ENCODE peak calls at places on chromosomes 12 and 14, in seven cellular contexts. G is GM19239, N is IMR-90, Q is GM20000, O is caudate nucleus, U is cardiac muscle cell, A is retina. B is an unnamed sample.

GRCh38 chr14:25055998-25056687 is 6.2 kb upstream of the STXBP6 start:
- DNase-seq in G (no peak), N (peak; percentile 74), Q (no peak), O (no peak), U (no peak), A (no peak), B (no peak)

GRCh38 chr14:91374897-91375747 is 42.5 kb downstream of the CCDC88C start:
- DNase-seq in G (no peak), N (no peak), Q (no peak), O (no peak), U (no peak), A (peak; percentile 81), B (no peak)

GRCh38 chr14:88333036-88333435 is 10.0 kb upstream of the KCNK10 start:
- DNase-seq in G (no peak), N (no peak), Q (no peak), O (no peak), U (no peak), A (no peak), B (no peak)

GRCh38 chr12:65800928-65801327 is 23.4 kb upstream of the HMGA2 start:
- DNase-seq in G (no peak), N (peak; percentile 54), Q (no peak), O (no peak), U (peak; percentile 47), A (no peak), B (no peak)

GRCh38 chr12:3102721-3103410 is 25.7 kb downstream of the TSPAN9 start:
- DNase-seq in G (no peak), N (no peak), Q (no peak), O (no peak), U (no peak), A (no peak), B (no peak)

GRCh38 chr12:18970603-18971002 is 158.9 kb upstream of the PLEKHA5 start:
- DNase-seq in G (no peak), N (peak; percentile 1), Q (no peak), O (no peak), U (no peak), A (no peak), B (no peak)

GRCh38 chr12:124515981-124516380 is 51.4 kb downstream of the NCOR2 start:
- DNase-seq in G (no peak), N (no peak), Q (no peak), O (no peak), U (no peak), A (no peak), B (no peak)

GRCh38 chr12:57309420-57309819 is 58.4 kb upstream of the STAC3 start:
- DNase-seq in G (no peak), N (peak; percentile 52), Q (no peak), O (no peak), U (peak; percentile 10), A (no peak), B (no peak)

GRCh38 chr12:42238240-42239140 is at the start of gene YAF2:
- DNase-seq in G (peak; percentile 91), N (peak; percentile 85), Q (peak; percentile 97), O (peak; percentile 84), U (peak; percentile 93), A (peak; percentile 80), B (peak; percentile 75)

GRCh38 chr12:92297932-92298681 is 152.5 kb upstream of the BTG1 start:
- DNase-seq in G (no peak), N (peak; percentile 80), Q (peak; percentile 44), O (no peak), U (peak; percentile 52), A (no peak), B (no peak)

GRCh38 chr12:27207626-27208413 is 36.3 kb upstream of the STK38L start:
- DNase-seq in G (peak; percentile 21), N (peak; percentile 45), Q (peak; percentile 63), O (no peak), U (peak; percentile 21), A (no peak), B (no peak)

GRCh38 chr12:92942905-92943304 is 13.8 kb upstream of the EEA1 start:
- DNase-seq in G (no peak), N (peak; percentile 84), Q (no peak), O (no peak), U (peak; percentile 95), A (no peak), B (no peak)

GRCh38 chr14:69288001-69288771 is 28.2 kb downstream of the GALNT16 start:
- DNase-seq in G (no peak), N (peak; percentile 42), Q (no peak), O (no peak), U (peak; percentile 44), A (no peak), B (no peak)

GRCh38 chr14:105124837-105125222 is 43.7 kb downstream of the JAG2 start:
- DNase-seq in G (no peak), N (no peak), Q (no peak), O (no peak), U (no peak), A (no peak), B (no peak)

GRCh38 chr12:124387510-124387855 is 92.6 kb downstream of the RFLNA start:
- DNase-seq in G (no peak), N (no peak), Q (no peak), O (no peak), U (no peak), A (no peak), B (no peak)

GRCh38 chr12:52359511-52360103 is 7.7 kb downstream of the KRT85 start:
- DNase-seq in G (no peak), N (no peak), Q (no peak), O (no peak), U (no peak), A (no peak), B (no peak)

GRCh38 chr12:53122961-53123468 is 19.7 kb downstream of the SOAT2 start:
- DNase-seq in G (no peak), N (peak; percentile 35), Q (peak; percentile 14), O (no peak), U (peak; percentile 64), A (no peak), B (no peak)

B was measured in GM12892.